ENCODE peak calls at places on chromosomes 11 and 22, in six cellular contexts. Q is AG04450, I is RWPE2, A is IMR-90, S is brain microvascular endothelial cell, O is breast epithelium. P is an unnamed sample.

GRCh38 chr22:47190957-47191323 is 428.5 kb downstream of the TBC1D22A start:
- DNase-seq in Q (no peak), I (no peak), A (no peak), S (no peak), O (peak; percentile 14), P (no peak)

GRCh38 chr11:18775492-18776292 is 15.9 kb downstream of the PTPN5 start:
- DNase-seq in Q (no peak), I (peak; percentile 73), A (peak; percentile 31), S (peak; percentile 52), O (peak; percentile 67), P (no peak)

GRCh38 chr22:38162881-38163843 is 18.5 kb downstream of the PLA2G6 start:
- DNase-seq in Q (no peak), I (no peak), A (no peak), S (no peak), O (no peak), P (no peak)

GRCh38 chr11:75855191-75855590 is 40.2 kb downstream of the UVRAG start:
- DNase-seq in Q (no peak), I (no peak), A (no peak), S (no peak), O (no peak), P (no peak)

GRCh38 chr11:76626921-76627391 is 43.6 kb downstream of the LRRC32 start:
- DNase-seq in Q (no peak), I (no peak), A (peak; percentile 29), S (peak; percentile 32), O (no peak), P (no peak)

GRCh38 chr11:114132944-114133394 is 73.5 kb downstream of the ZBTB16 start:
- DNase-seq in Q (no peak), I (no peak), A (no peak), S (no peak), O (no peak), P (peak; percentile 76)

GRCh38 chr11:47858169-47858543 is 10.0 kb upstream of the NUP160 start:
- DNase-seq in Q (no peak), I (no peak), A (peak; percentile 72), S (no peak), O (no peak), P (peak; percentile 43)

GRCh38 chr11:28144808-28145207 is 36.6 kb downstream of the METTL15 start:
- DNase-seq in Q (no peak), I (no peak), A (peak; percentile 12), S (no peak), O (no peak), P (no peak)

GRCh38 chr22:31728857-31729256 is 21.1 kb downstream of the PRR14L start:
- DNase-seq in Q (no peak), I (no peak), A (no peak), S (no peak), O (no peak), P (no peak)

GRCh38 chr11:20031155-20032001 is 128.9 kb downstream of the DBX1 start:
- DNase-seq in Q (peak; percentile 78), I (no peak), A (peak; percentile 95), S (peak; percentile 77), O (no peak), P (peak; percentile 93)
- H3K27me3 ChIP-seq in Q (no peaks in the 10 kb centered on the region), I (no peaks in the 10 kb centered on the region), A (no peaks in the 10 kb centered on the region), S (no peaks in the 10 kb centered on the region), O (no peaks in the 10 kb centered on the region), P (no peaks in the 10 kb centered on the region)

GRCh38 chr11:56521955-56522354 is 21.1 kb downstream of the OR5M11 start:
- DNase-seq in Q (no peak), I (no peak), A (no peak), S (no peak), O (no peak), P (no peak)
- TF ChIP-seq CTCF in Q (no peak), I (peak; percentile 37), A (no peak), S (no peak), O (no peak), P (no peak)

DNA sequence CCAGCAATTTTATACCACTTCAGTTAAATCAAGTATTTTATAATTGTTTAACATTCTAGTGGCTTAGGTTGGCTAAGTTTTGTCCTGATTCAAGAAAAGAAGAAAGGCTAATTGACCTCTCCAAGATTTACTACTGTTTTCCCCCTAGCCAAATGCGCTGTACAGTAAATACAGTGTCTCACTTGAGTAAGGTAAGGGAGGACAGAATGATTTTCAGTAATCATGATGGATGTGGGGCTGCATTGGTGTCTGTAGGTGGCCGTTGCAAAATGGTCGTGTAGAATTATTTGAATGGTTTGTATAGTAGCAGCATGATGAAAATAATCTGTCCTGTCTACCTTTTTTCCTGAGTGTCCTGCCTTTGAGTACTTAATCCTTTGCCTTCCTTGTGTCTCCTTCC is 4.6 kb downstream of the CECR2 start:
- DNase-seq in Q (no peak), I (no peak), A (no peak), S (no peak), O (no peak), P (no peak)
- H3K27me3 ChIP-seq in Q (peaks cover 31% of the 10 kb centered on the region), I (peaks cover 41% of the 10 kb centered on the region), A (peaks cover 24% of the 10 kb centered on the region), S (peaks cover 32% of the 10 kb centered on the region), O (peaks cover 44% of the 10 kb centered on the region), P (peaks cover 9% of the 10 kb centered on the region)

DNA sequence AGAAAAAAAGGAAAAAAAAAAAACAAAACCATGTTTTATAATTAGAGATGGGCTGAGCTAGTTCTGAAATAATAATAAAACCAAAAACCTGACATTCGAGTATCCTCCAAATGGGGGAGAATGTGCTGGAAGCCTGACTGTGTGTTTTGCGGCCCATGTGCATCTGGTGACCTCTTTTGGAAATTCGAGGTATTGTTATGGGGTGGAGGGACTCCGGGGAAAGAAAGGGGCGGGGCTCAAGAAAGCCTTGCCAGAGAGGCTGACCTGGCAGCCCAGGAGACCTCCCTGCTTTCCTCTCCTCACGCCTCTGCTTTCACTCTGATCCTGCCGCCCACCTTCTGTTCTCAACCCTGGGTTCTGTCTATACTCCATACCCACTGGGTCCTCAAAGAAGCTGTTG is 72.9 kb downstream of the CTTN start:
- DNase-seq in Q (no peak), I (no peak), A (no peak), S (peak; percentile 28), O (no peak), P (no peak)
- TF ChIP-seq CTCF in Q (peak; percentile 35), I (peak; percentile 42), A (peak; percentile 16), S (peak; percentile 56), O (no peak), P (peak; percentile 18)

DNA sequence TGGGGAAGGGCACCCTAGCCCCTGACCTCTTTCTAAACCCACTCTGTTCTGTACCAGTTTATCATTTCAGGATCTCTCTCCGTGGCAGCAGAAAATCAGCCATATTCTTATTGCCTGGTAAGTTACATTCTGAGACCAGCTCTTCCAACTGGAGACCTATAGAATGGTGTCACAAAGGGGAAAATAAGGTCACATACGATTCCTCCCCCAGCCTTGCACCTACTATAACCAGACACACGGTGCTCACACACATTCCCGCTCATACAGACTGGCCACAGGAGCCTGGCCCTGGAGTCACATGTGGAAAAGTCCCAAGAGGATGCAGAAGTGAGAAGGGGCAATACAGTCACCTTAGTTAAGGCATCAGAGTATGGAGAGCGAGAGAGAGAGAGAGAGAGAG is 7.5 kb downstream of the MS4A8 start:
- DNase-seq in Q (no peak), I (no peak), A (no peak), S (no peak), O (no peak), P (no peak)
- H3K27me3 ChIP-seq in Q (no peaks in the 10 kb centered on the region), I (peaks cover 6% of the 10 kb centered on the region), A (no peaks in the 10 kb centered on the region), S (no peaks in the 10 kb centered on the region), O (no peaks in the 10 kb centered on the region), P (no peaks in the 10 kb centered on the region)

DNA sequence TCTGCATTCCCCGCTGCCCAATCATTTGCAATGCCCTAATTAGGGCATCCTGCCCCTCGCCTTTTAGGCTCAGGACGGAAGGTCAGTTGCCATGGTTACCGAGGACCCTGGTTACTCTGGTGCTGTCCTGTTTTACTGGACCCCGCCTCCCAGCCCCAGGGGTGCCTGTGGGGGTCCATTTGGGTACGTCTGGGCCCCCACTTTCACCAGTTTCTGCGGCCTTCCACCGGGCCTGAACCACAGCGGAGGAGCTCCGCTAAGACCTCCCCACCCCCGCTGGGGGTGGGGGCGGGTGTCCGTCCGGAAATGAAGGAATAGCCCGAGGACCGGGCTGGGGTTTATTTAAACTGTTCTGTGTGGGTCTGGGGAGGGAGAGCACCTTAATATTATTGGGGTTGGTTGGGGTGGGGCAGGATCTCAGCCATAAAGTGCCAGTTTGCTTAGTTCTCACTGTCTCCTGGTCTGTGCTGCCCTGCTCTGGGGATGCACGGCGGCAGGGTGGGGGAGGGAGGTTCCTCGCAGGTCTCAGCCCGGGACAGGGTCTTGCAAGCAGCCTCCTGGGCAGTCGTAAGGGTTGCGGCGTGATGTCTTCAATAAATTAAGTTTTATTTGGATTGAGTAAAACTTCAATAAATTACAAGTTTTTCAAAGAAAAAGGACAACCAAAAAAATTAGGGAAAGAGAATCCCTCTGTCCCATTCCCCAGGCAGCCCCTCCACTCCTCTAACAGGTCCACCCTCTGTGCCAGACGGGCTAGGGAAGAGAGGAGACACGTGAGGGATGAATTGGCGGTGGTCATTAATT is 5.3 kb downstream of the PHOX2A start:
- DNase-seq in Q (no peak), I (no peak), A (no peak), S (no peak), O (no peak), P (no peak)
- TF ChIP-seq CTCF in Q (no peak), I (peak; percentile 36), A (no peak), S (no peak), O (no peak), P (no peak)

GRCh38 chr11:128695539-128696221 is 1.8 kb downstream of the FLI1 start:
- DNase-seq in Q (no peak), I (no peak), A (no peak), S (no peak), O (no peak), P (no peak)

GRCh38 chr11:128694618-128695481 is 978 bp downstream of the FLI1 start:
- DNase-seq in Q (no peak), I (no peak), A (no peak), S (no peak), O (no peak), P (no peak)

GRCh38 chr11:128690746-128691091 is 3.2 kb upstream of the FLI1 start:
- DNase-seq in Q (no peak), I (no peak), A (no peak), S (no peak), O (no peak), P (no peak)

GRCh38 chr11:128691802-128692749 is 1.8 kb upstream of the FLI1 start:
- DNase-seq in Q (no peak), I (no peak), A (no peak), S (no peak), O (no peak), P (no peak)

DNA sequence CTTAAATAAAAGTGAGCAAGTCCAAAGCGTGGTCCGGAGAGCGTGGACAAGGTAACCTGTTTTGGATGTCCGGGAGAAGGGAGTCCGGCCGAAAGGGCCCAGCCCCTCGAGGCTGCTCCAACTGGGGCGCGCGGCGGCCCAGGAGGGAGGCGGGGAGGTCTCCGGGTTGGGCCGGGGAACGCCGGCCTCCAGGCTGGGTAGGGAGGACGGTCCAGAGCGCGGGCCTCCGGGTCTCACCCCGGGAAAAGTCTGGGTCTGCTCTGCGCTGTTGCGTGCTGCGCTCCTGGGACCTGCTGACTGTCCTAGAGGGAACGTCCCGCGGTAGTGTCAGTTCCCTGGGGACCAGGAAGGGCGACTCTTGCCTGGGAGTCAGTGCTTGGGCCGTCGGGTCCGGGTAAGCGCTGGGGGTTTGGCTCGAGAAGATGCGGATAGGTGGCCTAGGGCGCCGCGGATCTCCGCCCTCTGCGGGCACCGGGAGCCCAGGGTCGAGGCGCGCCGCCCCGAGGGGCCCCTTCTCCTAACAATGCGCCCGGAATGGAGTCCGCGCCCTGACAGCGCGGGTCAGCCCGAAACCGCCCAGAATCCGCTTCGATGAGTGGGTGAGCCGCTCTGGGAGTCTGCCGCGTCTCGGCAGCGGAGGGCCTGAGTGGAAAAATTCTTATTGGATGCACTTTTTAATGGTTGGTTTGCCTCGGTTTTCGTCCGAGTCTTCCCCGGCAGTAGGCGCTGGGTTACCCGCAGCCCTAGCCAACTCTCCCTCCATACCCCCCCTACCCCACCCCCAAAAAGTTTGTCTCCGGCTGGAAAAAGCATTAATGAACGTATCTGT is 908 bp upstream of the FLI1 start:
- DNase-seq in Q (no peak), I (peak; percentile 57), A (no peak), S (peak; percentile 42), O (no peak), P (no peak)
- H3K27me3 ChIP-seq in Q (peaks cover 40% of the 10 kb centered on the region), I (no peaks in the 10 kb centered on the region), A (peaks cover 34% of the 10 kb centered on the region), S (peaks cover 8% of the 10 kb centered on the region), O (peaks cover 76% of the 10 kb centered on the region), P (peaks cover 10% of the 10 kb centered on the region)

GRCh38 chr11:32713496-32713895 is 81.0 kb downstream of the CCDC73 start:
- DNase-seq in Q (no peak), I (no peak), A (no peak), S (no peak), O (no peak), P (no peak)
- TF ChIP-seq CTCF in Q (peak; percentile 19), I (peak; percentile 69), A (peak; percentile 34), S (peak; percentile 53), O (no peak), P (peak; percentile 18)

P was measured in BJ.